ENCODE peak calls at places on chromosomes 7 and 10, in seven cellular contexts. One of them, this sample, is unnamed.

GRCh38 chr7:14288701-14289100 is 299.2 kb upstream of the ETV1 start:
- DNase-seq in heart right ventricle: no peak
- DNase-seq in transverse colon: no peak
- DNase-seq in hepatocyte: no peak
- DNase-seq in IMR-90: no peak
- DNase-seq in fibroblast of lung: peak; percentile 54
- DNase-seq in HCT116: no peak
- DNase-seq in this sample: no peak

GRCh38 chr7:114825423-114825951 is 96.4 kb upstream of the MDFIC start:
- DNase-seq in fibroblast of lung: no peak
- DNase-seq in IMR-90: no peak
- DNase-seq in hepatocyte: no peak
- DNase-seq in HCT116: no peak
- DNase-seq in transverse colon: no peak
- DNase-seq in heart right ventricle: no peak
- DNase-seq in this sample: no peak

GRCh38 chr10:92692697-92693533 is 3.2 kb downstream of the HHEX start:
- DNase-seq in transverse colon: no peak
- DNase-seq in heart right ventricle: no peak
- DNase-seq in hepatocyte: no peak
- DNase-seq in IMR-90: no peak
- DNase-seq in fibroblast of lung: no peak
- DNase-seq in HCT116: no peak
- DNase-seq in this sample: no peak

GRCh38 chr7:128190051-128190640 is 50.9 kb upstream of the LEP start:
- DNase-seq in transverse colon: no peak
- DNase-seq in fibroblast of lung: no peak
- DNase-seq in hepatocyte: no peak
- DNase-seq in heart right ventricle: no peak
- DNase-seq in HCT116: no peak
- DNase-seq in IMR-90: no peak
- DNase-seq in this sample: no peak

GRCh38 chr7:79876769-79877362 is 257.8 kb upstream of the GNAI1 start:
- DNase-seq in IMR-90: peak; percentile 99
- DNase-seq in transverse colon: no peak
- DNase-seq in hepatocyte: no peak
- DNase-seq in fibroblast of lung: peak; percentile 99
- DNase-seq in heart right ventricle: no peak
- DNase-seq in HCT116: no peak
- DNase-seq in this sample: no peak

GRCh38 chr7:2566890-2567662 is 8.3 kb downstream of the IQCE start:
- DNase-seq in fibroblast of lung: peak; percentile 26
- DNase-seq in heart right ventricle: peak; percentile 20
- DNase-seq in IMR-90: no peak
- DNase-seq in hepatocyte: no peak
- DNase-seq in HCT116: no peak
- DNase-seq in transverse colon: peak; percentile 60
- DNase-seq in this sample: no peak

GRCh38 chr7:63900394-63901203 is 98.0 kb upstream of the ZNF722 start:
- DNase-seq in HCT116: no peak
- DNase-seq in transverse colon: peak; percentile 67
- DNase-seq in heart right ventricle: peak; percentile 98
- DNase-seq in hepatocyte: no peak
- DNase-seq in fibroblast of lung: no peak
- DNase-seq in IMR-90: no peak
- DNase-seq in this sample: peak; percentile 16

GRCh38 chr10:52652431-52653220 is 120.0 kb downstream of the MBL2 start:
- DNase-seq in fibroblast of lung: peak; percentile 43
- DNase-seq in IMR-90: no peak
- DNase-seq in transverse colon: no peak
- DNase-seq in HCT116: no peak
- DNase-seq in heart right ventricle: no peak
- DNase-seq in hepatocyte: no peak
- DNase-seq in this sample: no peak

GRCh38 chr7:92025260-92025659 is 84.6 kb downstream of the AKAP9 start:
- DNase-seq in transverse colon: no peak
- DNase-seq in HCT116: no peak
- DNase-seq in IMR-90: peak; percentile 87
- DNase-seq in hepatocyte: no peak
- DNase-seq in heart right ventricle: no peak
- DNase-seq in fibroblast of lung: peak; percentile 64
- DNase-seq in this sample: no peak

GRCh38 chr10:44985175-44985681 is 6.6 kb upstream of the DEPP1 start:
- DNase-seq in heart right ventricle: no peak
- DNase-seq in fibroblast of lung: peak; percentile 71
- DNase-seq in transverse colon: no peak
- DNase-seq in hepatocyte: no peak
- DNase-seq in IMR-90: peak; percentile 69
- DNase-seq in HCT116: no peak
- DNase-seq in this sample: no peak

GRCh38 chr10:124035306-124035927 is 58.0 kb downstream of the CHST15 start:
- DNase-seq in HCT116: no peak
- DNase-seq in fibroblast of lung: no peak
- DNase-seq in heart right ventricle: no peak
- DNase-seq in hepatocyte: no peak
- DNase-seq in transverse colon: no peak
- DNase-seq in IMR-90: no peak
- DNase-seq in this sample: no peak

GRCh38 chr7:33719059-33719581 is 186.2 kb upstream of the BMPER start:
- DNase-seq in HCT116: no peak
- DNase-seq in fibroblast of lung: peak; percentile 54
- DNase-seq in transverse colon: no peak
- DNase-seq in heart right ventricle: peak; percentile 59
- DNase-seq in IMR-90: peak; percentile 25
- DNase-seq in hepatocyte: no peak
- DNase-seq in this sample: no peak

GRCh38 chr10:115827180-115827579 is 445.8 kb downstream of the GFRA1 start:
- DNase-seq in IMR-90: peak; percentile 73
- DNase-seq in HCT116: no peak
- DNase-seq in transverse colon: no peak
- DNase-seq in hepatocyte: peak; percentile 7
- DNase-seq in fibroblast of lung: peak; percentile 83
- DNase-seq in heart right ventricle: no peak
- DNase-seq in this sample: no peak

GRCh38 chr7:42549212-42549611 is 312.2 kb upstream of the GLI3 start:
- DNase-seq in fibroblast of lung: no peak
- DNase-seq in transverse colon: no peak
- DNase-seq in hepatocyte: no peak
- DNase-seq in HCT116: no peak
- DNase-seq in IMR-90: no peak
- DNase-seq in heart right ventricle: no peak
- DNase-seq in this sample: no peak

GRCh38 chr7:42543953-42544352 is 306.9 kb upstream of the GLI3 start:
- DNase-seq in fibroblast of lung: no peak
- DNase-seq in IMR-90: no peak
- DNase-seq in transverse colon: no peak
- DNase-seq in hepatocyte: no peak
- DNase-seq in HCT116: no peak
- DNase-seq in heart right ventricle: no peak
- DNase-seq in this sample: no peak

GRCh38 chr7:42549866-42550485 is 313.0 kb upstream of the GLI3 start:
- DNase-seq in IMR-90: no peak
- DNase-seq in transverse colon: no peak
- DNase-seq in HCT116: no peak
- DNase-seq in heart right ventricle: no peak
- DNase-seq in hepatocyte: no peak
- DNase-seq in fibroblast of lung: no peak
- DNase-seq in this sample: no peak

GRCh38 chr7:42550706-42551470 is 313.9 kb upstream of the GLI3 start:
- DNase-seq in heart right ventricle: no peak
- DNase-seq in fibroblast of lung: peak; percentile 25
- DNase-seq in hepatocyte: no peak
- DNase-seq in transverse colon: no peak
- DNase-seq in IMR-90: no peak
- DNase-seq in HCT116: no peak
- DNase-seq in this sample: no peak

GRCh38 chr7:42545049-42545724 is 308.2 kb upstream of the GLI3 start:
- DNase-seq in fibroblast of lung: peak; percentile 6
- DNase-seq in transverse colon: no peak
- DNase-seq in HCT116: no peak
- DNase-seq in hepatocyte: no peak
- DNase-seq in IMR-90: no peak
- DNase-seq in heart right ventricle: no peak
- DNase-seq in this sample: no peak
- H3K9me3 ChIP-seq in fibroblast of lung: no peaks in the 10 kb centered on the region
- H3K9me3 ChIP-seq in transverse colon: no peaks in the 10 kb centered on the region
- H3K9me3 ChIP-seq in HCT116: no peaks in the 10 kb centered on the region
- H3K9me3 ChIP-seq in hepatocyte: no peaks in the 10 kb centered on the region
- H3K9me3 ChIP-seq in IMR-90: no peaks in the 10 kb centered on the region
- H3K9me3 ChIP-seq in heart right ventricle: peaks cover 20% of the 10 kb centered on the region
- H3K9me3 ChIP-seq in this sample: peaks cover 8% of the 10 kb centered on the region

DNA sequence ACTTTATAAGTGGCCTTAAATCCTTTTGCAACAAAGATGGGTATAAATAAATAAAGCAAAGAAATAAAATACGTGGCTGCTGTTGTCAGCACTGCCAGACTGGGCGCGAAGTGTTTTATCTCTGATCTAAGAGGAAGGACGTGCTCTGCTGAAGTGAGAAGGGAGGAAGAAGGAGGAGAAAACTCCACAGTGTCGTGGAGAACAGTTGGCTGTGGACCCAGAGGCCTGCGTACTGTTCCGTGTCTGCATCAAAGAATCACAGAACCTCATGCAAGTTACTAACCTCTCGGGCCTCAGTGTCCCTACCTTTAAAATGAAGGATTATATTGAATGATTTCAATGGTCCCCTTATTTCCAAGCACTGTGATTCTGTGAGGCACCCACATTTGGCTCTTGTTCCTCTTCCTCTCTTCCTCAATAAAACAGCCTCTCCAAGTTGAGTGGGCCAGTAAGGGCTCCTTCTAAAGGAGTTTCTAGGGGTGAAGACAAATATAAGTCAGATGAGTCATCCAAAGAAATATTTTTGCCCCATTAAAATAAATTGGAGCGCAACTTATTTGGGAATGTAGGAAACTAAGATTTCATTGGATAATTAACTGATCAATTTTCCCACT is 126.8 kb upstream of the EFCAB10 start:
- DNase-seq in HCT116: no peak
- DNase-seq in transverse colon: no peak
- DNase-seq in IMR-90: no peak
- DNase-seq in fibroblast of lung: no peak
- DNase-seq in hepatocyte: no peak
- DNase-seq in heart right ventricle: no peak
- DNase-seq in this sample: no peak
- H3K4me3 ChIP-seq in HCT116: no peak overlapping the region
- H3K4me3 ChIP-seq in transverse colon: no peak overlapping the region
- H3K4me3 ChIP-seq in IMR-90: no peak overlapping the region
- H3K4me3 ChIP-seq in fibroblast of lung: no peak overlapping the region
- H3K4me3 ChIP-seq in hepatocyte: no peak overlapping the region
- H3K4me3 ChIP-seq in heart right ventricle: no peak overlapping the region
- H3K4me3 ChIP-seq in this sample: no peak overlapping the region

DNA sequence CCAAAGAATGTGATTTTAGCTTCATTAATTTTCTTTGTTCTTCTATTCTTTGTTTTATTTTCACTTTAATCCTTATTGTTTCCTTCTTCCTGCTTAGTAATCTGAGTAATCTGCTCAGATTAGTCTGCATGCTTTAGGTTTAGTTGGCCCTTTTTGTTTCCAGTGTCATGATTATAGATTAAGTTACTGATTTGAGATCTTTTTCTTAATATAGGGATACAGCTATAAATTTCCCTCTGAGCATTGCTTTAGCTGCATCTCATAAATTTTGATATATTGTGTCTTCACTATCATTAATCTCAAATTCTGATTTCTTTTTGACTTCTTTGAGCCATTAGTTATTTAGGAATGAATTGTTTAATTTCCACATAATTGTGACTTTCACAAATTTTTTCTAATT is 6.2 kb downstream of the NET1 start:
- DNase-seq in hepatocyte: no peak
- DNase-seq in transverse colon: no peak
- DNase-seq in IMR-90: no peak
- DNase-seq in HCT116: no peak
- DNase-seq in heart right ventricle: no peak
- DNase-seq in fibroblast of lung: no peak
- DNase-seq in this sample: no peak
- H3K9me3 ChIP-seq in hepatocyte: no peaks in the 10 kb centered on the region
- H3K9me3 ChIP-seq in transverse colon: no peaks in the 10 kb centered on the region
- H3K9me3 ChIP-seq in IMR-90: no peaks in the 10 kb centered on the region
- H3K9me3 ChIP-seq in HCT116: peaks cover 3% of the 10 kb centered on the region
- H3K9me3 ChIP-seq in heart right ventricle: peaks cover 21% of the 10 kb centered on the region
- H3K9me3 ChIP-seq in fibroblast of lung: no peaks in the 10 kb centered on the region
- H3K9me3 ChIP-seq in this sample: peaks cover 6% of the 10 kb centered on the region

GRCh38 chr7:150451097-150451793 is 815 bp downstream of the GIMAP8 start:
- DNase-seq in fibroblast of lung: no peak
- DNase-seq in hepatocyte: no peak
- DNase-seq in IMR-90: no peak
- DNase-seq in transverse colon: peak; percentile 57
- DNase-seq in HCT116: no peak
- DNase-seq in heart right ventricle: peak; percentile 57
- DNase-seq in this sample: no peak

GRCh38 chr7:150451833-150452431 is 1.5 kb downstream of the GIMAP8 start:
- DNase-seq in heart right ventricle: peak; percentile 60
- DNase-seq in HCT116: no peak
- DNase-seq in transverse colon: no peak
- DNase-seq in hepatocyte: no peak
- DNase-seq in fibroblast of lung: no peak
- DNase-seq in IMR-90: no peak
- DNase-seq in this sample: no peak

GRCh38 chr7:150449206-150449956 is 1.0 kb upstream of the GIMAP8 start:
- DNase-seq in transverse colon: no peak
- DNase-seq in IMR-90: no peak
- DNase-seq in hepatocyte: no peak
- DNase-seq in fibroblast of lung: no peak
- DNase-seq in heart right ventricle: no peak
- DNase-seq in HCT116: no peak
- DNase-seq in this sample: no peak

GRCh38 chr7:150448789-150449147 is 1.7 kb upstream of the GIMAP8 start:
- DNase-seq in hepatocyte: peak; percentile 84
- DNase-seq in IMR-90: peak; percentile 55
- DNase-seq in heart right ventricle: peak; percentile 84
- DNase-seq in fibroblast of lung: peak; percentile 52
- DNase-seq in transverse colon: peak; percentile 85
- DNase-seq in HCT116: peak; percentile 48
- DNase-seq in this sample: peak; percentile 29

GRCh38 chr7:150450491-150450992 is at the start of gene GIMAP8:
- DNase-seq in heart right ventricle: peak; percentile 80
- DNase-seq in hepatocyte: no peak
- DNase-seq in IMR-90: no peak
- DNase-seq in HCT116: no peak
- DNase-seq in fibroblast of lung: no peak
- DNase-seq in transverse colon: peak; percentile 48
- DNase-seq in this sample: no peak
- H3K4me3 ChIP-seq in heart right ventricle: peak within 1 kb of the TSS; percentile 60
- H3K4me3 ChIP-seq in hepatocyte: no peak within 1 kb of the TSS
- H3K4me3 ChIP-seq in IMR-90: no peak within 1 kb of the TSS
- H3K4me3 ChIP-seq in HCT116: no peak within 1 kb of the TSS
- H3K4me3 ChIP-seq in fibroblast of lung: no peak within 1 kb of the TSS
- H3K4me3 ChIP-seq in transverse colon: peak within 1 kb of the TSS; percentile 19
- H3K4me3 ChIP-seq in this sample: no peak within 1 kb of the TSS

GRCh38 chr10:37821237-37821636 is 36.2 kb downstream of the ZNF248 start:
- DNase-seq in transverse colon: no peak
- DNase-seq in hepatocyte: no peak
- DNase-seq in HCT116: no peak
- DNase-seq in fibroblast of lung: no peak
- DNase-seq in IMR-90: no peak
- DNase-seq in heart right ventricle: no peak
- DNase-seq in this sample: no peak
- H3K9me3 ChIP-seq in transverse colon: peaks cover 38% of the 10 kb centered on the region
- H3K9me3 ChIP-seq in hepatocyte: no peaks in the 10 kb centered on the region
- H3K9me3 ChIP-seq in HCT116: no peaks in the 10 kb centered on the region
- H3K9me3 ChIP-seq in fibroblast of lung: no peaks in the 10 kb centered on the region
- H3K9me3 ChIP-seq in IMR-90: peaks cover 21% of the 10 kb centered on the region
- H3K9me3 ChIP-seq in heart right ventricle: peaks cover 94% of the 10 kb centered on the region
- H3K9me3 ChIP-seq in this sample: no peaks in the 10 kb centered on the region